ENCODE peak calls at places on chromosomes 1 and 21, in six cellular contexts. E is fibroblast of villous mesenchyme, W is sigmoid colon, H is tibial nerve, X is K562, L is hepatocyte. G is an unnamed sample.

GRCh38 chr21:16241500-16241963 is 511.8 kb downstream of the USP25 start:
- DNase-seq in H (no peak), W (no peak), L (no peak), E (no peak), X (no peak), G (no peak)

GRCh38 chr1:66769512-66770229 is 17.4 kb downstream of the DYNLT5 start:
- DNase-seq in X (no peak), L (no peak), W (no peak), E (no peak), H (no peak), G (no peak)

GRCh38 chr1:27527857-27528700 is 38.1 kb upstream of the WASF2 start:
- DNase-seq in H (no peak), L (peak; percentile 94), E (no peak), X (peak; percentile 55), W (no peak), G (no peak)

GRCh38 chr1:103561612-103562395 is 9.6 kb upstream of the AMY2B start:
- DNase-seq in L (no peak), H (no peak), X (no peak), W (no peak), E (peak; percentile 52), G (peak; percentile 12)

GRCh38 chr1:200890818-200891773 is 3.6 kb upstream of the INAVA start:
- DNase-seq in X (no peak), L (peak; percentile 84), W (peak; percentile 62), E (peak; percentile 51), H (no peak), G (no peak)

GRCh38 chr1:61825398-61825797 is 83.1 kb downstream of the PATJ start:
- DNase-seq in H (no peak), E (no peak), L (peak; percentile 11), W (no peak), X (no peak), G (no peak)

GRCh38 chr1:202965441-202965821 is 1.6 kb downstream of the CYB5R1 start:
- DNase-seq in X (no peak), H (no peak), E (no peak), W (no peak), L (no peak), G (no peak)

GRCh38 chr1:76093931-76094330 is 19.4 kb downstream of the ST6GALNAC3 start:
- DNase-seq in H (no peak), L (no peak), X (no peak), E (no peak), W (no peak), G (no peak)

GRCh38 chr1:220124542-220124941 is 30.6 kb downstream of the IARS2 start:
- DNase-seq in E (peak; percentile 47), L (no peak), X (no peak), H (no peak), W (no peak), G (no peak)

GRCh38 chr1:56798053-56798471 is 21.1 kb downstream of the FYB2 start:
- DNase-seq in X (no peak), E (no peak), L (no peak), H (no peak), W (no peak), G (no peak)

GRCh38 chr1:157194739-157195520 is 56.7 kb upstream of the ETV3 start:
- DNase-seq in H (no peak), X (no peak), E (no peak), W (peak; percentile 49), L (no peak), G (no peak)

GRCh38 chr1:223393275-223394214 is at the start of gene CCDC185:
- DNase-seq in H (no peak), W (no peak), E (no peak), X (no peak), L (no peak), G (no peak)
- H3K4me3 ChIP-seq in H (peak within 1 kb of the TSS; percentile 19), W (peak within 1 kb of the TSS; percentile 45), E (no peak within 1 kb of the TSS), X (no peak within 1 kb of the TSS), L (no peak within 1 kb of the TSS), G (no peak within 1 kb of the TSS)

DNA sequence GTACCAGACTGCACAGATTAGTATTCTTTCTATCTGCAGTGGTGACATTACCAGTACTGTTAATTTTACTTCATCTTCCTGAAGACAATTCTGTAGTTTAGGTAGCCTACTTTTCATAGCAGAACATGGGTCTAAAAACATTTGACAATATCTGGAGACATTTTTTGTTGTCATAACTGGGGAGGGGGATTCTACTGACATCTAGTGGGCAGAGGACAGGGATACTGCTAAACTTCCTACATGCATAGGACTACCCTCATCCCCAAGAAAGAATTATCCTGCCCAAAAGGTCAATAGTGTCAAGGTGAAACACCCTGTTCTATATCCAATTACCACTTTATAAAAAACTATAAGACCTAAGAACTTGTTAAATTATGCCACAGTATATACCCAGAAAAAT is 3.4 kb upstream of the ARHGAP29 start:
- DNase-seq in H (no peak), W (no peak), X (no peak), L (peak; percentile 27), E (peak; percentile 22), G (no peak)
- TF ChIP-seq CTCF in H (no peak), W (no peak), X (peak; percentile 24), L (peak; percentile 53), E (peak; percentile 46), G (peak; percentile 12)

GRCh38 chr1:234458352-234459027 is 20.5 kb downstream of the TARBP1 start:
- DNase-seq in H (no peak), E (peak; percentile 33), X (no peak), L (peak; percentile 46), W (no peak), G (no peak)

GRCh38 chr1:234454910-234455309 is 24.1 kb downstream of the TARBP1 start:
- DNase-seq in L (no peak), E (no peak), H (no peak), W (no peak), X (no peak), G (no peak)

GRCh38 chr1:234463749-234464148 is 15.2 kb downstream of the TARBP1 start:
- DNase-seq in L (no peak), H (no peak), W (no peak), X (no peak), E (no peak), G (no peak)

GRCh38 chr1:234460652-234461051 is 18.3 kb downstream of the TARBP1 start:
- DNase-seq in L (no peak), H (no peak), X (no peak), E (no peak), W (no peak), G (no peak)
- H3K4me3 ChIP-seq in L (no peak overlapping the region), H (no peak overlapping the region), X (no peak overlapping the region), E (no peak overlapping the region), W (no peak overlapping the region), G (no peak overlapping the region)

GRCh38 chr1:24991242-24992037 is 61.4 kb upstream of the RUNX3 start:
- DNase-seq in L (no peak), X (no peak), W (no peak), E (no peak), H (no peak), G (no peak)
- TF ChIP-seq CTCF in L (no peak), X (no peak), W (no peak), E (no peak), H (no peak), G (no peak)